ENCODE peak calls at places on chromosome 3, in six cellular contexts. Z, K, S, B, G and J are unnamed samples.
A peak's percentile ranks its signal among the peaks of the same experiment; 100 is the strongest.

GRCh38 chr3:15649341-15649740 is 47.8 kb downstream of the BTD start:
- DNase-seq in Z (no peak), K (no peak), S (no peak), B (no peak), G (no peak), J (no peak)

GRCh38 chr3:105518806-105519418 is 152.2 kb downstream of the ALCAM start:
- DNase-seq in Z (peak; percentile 69), K (peak; percentile 85), S (peak; percentile 49), B (peak; percentile 62), G (peak; percentile 16), J (no peak)

GRCh38 chr3:12986031-12986430 is 87.2 kb downstream of the IQSEC1 start:
- DNase-seq in Z (no peak), K (no peak), S (no peak), B (no peak), G (no peak), J (no peak)

GRCh38 chr3:152834354-152835310 is at the start of gene P2RY1:
- DNase-seq in Z (peak; percentile 16), K (peak; percentile 67), S (peak; percentile 70), B (no peak), G (peak; percentile 16), J (no peak)

GRCh38 chr3:64229903-64230302 is 4.6 kb upstream of the PRICKLE2 start:
- DNase-seq in Z (peak; percentile 17), K (no peak), S (no peak), B (no peak), G (peak; percentile 71), J (no peak)

GRCh38 chr3:182786564-182787196 is 6.6 kb upstream of the ATP11B start:
- DNase-seq in Z (no peak), K (no peak), S (no peak), B (no peak), G (no peak), J (no peak)

GRCh38 chr3:86800116-86800515 is 190.8 kb downstream of the VGLL3 start:
- DNase-seq in Z (peak; percentile 95), K (no peak), S (no peak), B (no peak), G (no peak), J (no peak)

GRCh38 chr3:151107701-151108100 is 22.2 kb downstream of the MED12L start:
- DNase-seq in Z (no peak), K (no peak), S (no peak), B (no peak), G (no peak), J (no peak)

GRCh38 chr3:168021737-168022450 is 73.8 kb downstream of the GOLIM4 start:
- DNase-seq in Z (no peak), K (no peak), S (no peak), B (no peak), G (no peak), J (no peak)

GRCh38 chr3:44845528-44846520 is 15.9 kb upstream of the TMEM42 start:
- DNase-seq in Z (peak; percentile 35), K (peak; percentile 88), S (peak; percentile 59), B (no peak), G (no peak), J (peak; percentile 79)

GRCh38 chr3:52102934-52103333 is 46.6 kb upstream of the DUSP7 start:
- DNase-seq in Z (no peak), K (no peak), S (no peak), B (no peak), G (no peak), J (no peak)

GRCh38 chr3:188217011-188217463 is 63.1 kb downstream of the LPP start:
- DNase-seq in Z (no peak), K (no peak), S (no peak), B (no peak), G (no peak), J (no peak)

GRCh38 chr3:175329373-175329772 is 470.2 kb downstream of the NAALADL2 start:
- DNase-seq in Z (no peak), K (no peak), S (no peak), B (no peak), G (no peak), J (no peak)

GRCh38 chr3:36496734-36497133 is 116.4 kb downstream of the STAC start:
- DNase-seq in Z (peak; percentile 95), K (peak; percentile 68), S (no peak), B (no peak), G (no peak), J (peak; percentile 16)

GRCh38 chr3:70383360-70383831 is 71.0 kb upstream of the MDFIC2 start:
- DNase-seq in Z (no peak), K (no peak), S (no peak), B (no peak), G (no peak), J (no peak)

GRCh38 chr3:54374214-54374855 is 252.0 kb downstream of the CACNA2D3 start:
- DNase-seq in Z (no peak), K (peak; percentile 29), S (peak; percentile 23), B (no peak), G (no peak), J (no peak)

GRCh38 chr3:157447026-157447694 is 10.5 kb downstream of the PTX3 start:
- DNase-seq in Z (peak; percentile 74), K (peak; percentile 77), S (peak; percentile 11), B (no peak), G (no peak), J (no peak)
- TF ChIP-seq CTCF in Z (peak; percentile 87), K (peak; percentile 88), S (peak; percentile 71), B (peak; percentile 69), G (peak; percentile 70), J (peak; percentile 91)

DNA sequence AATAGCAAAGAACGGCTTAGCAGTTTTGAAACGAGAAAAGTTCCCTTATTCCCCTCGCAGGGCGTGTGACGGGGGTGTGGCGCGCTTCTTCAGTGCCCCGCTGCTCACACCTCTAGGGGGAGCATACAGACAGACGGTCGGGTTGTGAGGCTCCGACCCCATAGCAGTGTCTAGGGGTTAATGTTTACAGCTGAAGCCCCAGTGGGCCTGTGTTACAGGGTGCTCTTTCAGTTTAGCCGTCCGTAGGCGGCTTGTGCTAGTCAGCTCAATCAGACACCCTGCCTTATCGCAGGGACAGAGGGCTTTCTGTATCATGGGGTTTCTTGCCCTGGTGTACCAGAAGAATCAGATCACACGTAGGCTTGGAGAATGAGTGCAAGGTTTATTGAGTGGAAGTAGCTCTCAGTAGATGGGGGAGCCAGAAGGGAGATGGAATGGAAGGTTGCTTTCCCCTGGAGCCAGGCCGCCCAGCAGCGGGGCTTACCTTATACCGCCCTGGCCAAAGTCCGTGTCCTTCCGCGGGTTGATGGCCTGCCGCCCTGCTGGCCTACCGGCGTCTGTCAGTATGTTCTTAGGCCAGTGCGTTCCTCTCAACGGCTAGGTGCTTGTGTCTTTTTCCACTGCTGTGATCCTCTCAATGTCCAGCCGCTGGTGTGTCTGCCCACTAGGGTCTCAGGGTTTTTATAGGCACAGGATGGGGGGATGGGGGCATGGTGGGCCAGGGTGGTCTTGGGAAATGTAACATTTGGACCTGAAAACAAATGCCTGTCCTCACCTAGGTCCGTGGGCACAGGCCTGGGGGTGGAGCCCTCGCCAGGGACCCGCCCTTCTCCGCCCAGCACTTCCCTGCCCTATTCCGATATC is 32.2 kb upstream of the ACP3 start:
- DNase-seq in Z (no peak), K (no peak), S (no peak), B (no peak), G (no peak), J (no peak)
- TF ChIP-seq CTCF in Z (no peak), K (no peak), S (no peak), B (peak; percentile 78), G (no peak), J (no peak)

GRCh38 chr3:126369490-126369889 is 12.3 kb upstream of the KLF15 start:
- DNase-seq in Z (no peak), K (no peak), S (no peak), B (no peak), G (no peak), J (no peak)
- TF ChIP-seq CTCF in Z (no peak), K (no peak), S (no peak), B (no peak), G (no peak), J (no peak)

GRCh38 chr3:8607285-8608040 is 37.1 kb downstream of the SSUH2 start:
- DNase-seq in Z (peak; percentile 78), K (peak; percentile 91), S (peak; percentile 82), B (no peak), G (no peak), J (no peak)
- TF ChIP-seq CTCF in Z (peak; percentile 84), K (peak; percentile 85), S (peak; percentile 66), B (peak; percentile 56), G (peak; percentile 63), J (peak; percentile 78)

GRCh38 chr3:139491027-139491700 is 14.8 kb upstream of the RBP2 start:
- DNase-seq in Z (no peak), K (no peak), S (peak; percentile 6), B (no peak), G (peak; percentile 12), J (no peak)
- TF ChIP-seq CTCF in Z (no peak), K (no peak), S (no peak), B (no peak), G (no peak), J (no peak)